ENCODE peak calls at places on chromosomes 3 and 15, in five cellular contexts. L, B, X, S and O are unnamed samples.

GRCh38 chr3:101638262-101638745 is 38.6 kb downstream of the ZBTB11 start:
- DNase-seq in L (peak), B (no peak), X (no peak), S (no peak), O (no peak)

GRCh38 chr3:134608957-134609525 is 41.8 kb downstream of the KY start:
- DNase-seq in L (no peak), B (no peak), X (no peak), S (no peak), O (no peak)

GRCh38 chr3:38157562-38157961 is 7.8 kb upstream of the OXSR1 start:
- DNase-seq in L (no peak), B (no peak), X (no peak), S (no peak), O (no peak)

GRCh38 chr3:177776656-177777055 is 579.4 kb upstream of the TBL1XR1 start:
- DNase-seq in L (no peak), B (no peak), X (no peak), S (no peak), O (no peak)

GRCh38 chr3:39707314-39707909 is 102.0 kb upstream of the MYRIP start:
- DNase-seq in L (no peak), B (no peak), X (no peak), S (peak), O (no peak)

GRCh38 chr15:100602822-100603393 is 519 bp downstream of the ASB7 start:
- DNase-seq in L (no peak), B (no peak), X (no peak), S (peak), O (peak)

GRCh38 chr3:104846270-104846669 is 520.4 kb upstream of the ALCAM start:
- DNase-seq in L (no peak), B (no peak), X (no peak), S (no peak), O (no peak)

GRCh38 chr15:31177936-31178335 is 76.4 kb upstream of the TRPM1 start:
- DNase-seq in L (no peak), B (no peak), X (no peak), S (no peak), O (no peak)

GRCh38 chr3:174862101-174862500 is 3.0 kb downstream of the NAALADL2 start:
- DNase-seq in L (no peak), B (no peak), X (no peak), S (no peak), O (no peak)

GRCh38 chr3:110521019-110521418 is 550.6 kb upstream of the NECTIN3 start:
- DNase-seq in L (no peak), B (no peak), X (no peak), S (no peak), O (no peak)

GRCh38 chr3:183714622-183715021 is 17.0 kb downstream of the YEATS2 start:
- DNase-seq in L (no peak), B (no peak), X (no peak), S (no peak), O (no peak)

GRCh38 chr3:133937756-133938601 is 42.3 kb upstream of the RAB6B start:
- DNase-seq in L (peak), B (no peak), X (no peak), S (no peak), O (no peak)

GRCh38 chr3:196518999-196519737 is 4.0 kb upstream of the SMCO1 start:
- DNase-seq in L (no peak), B (no peak), X (peak), S (peak), O (peak)

GRCh38 chr15:60553163-60553562 is 74.2 kb upstream of the ICE2 start:
- DNase-seq in L (no peak), B (no peak), X (no peak), S (no peak), O (no peak)

GRCh38 chr3:61250784-61251173 is 473 bp downstream of the FHIT start:
- DNase-seq in L (no peak), B (no peak), X (peak), S (peak), O (no peak)

GRCh38 chr3:98814799-98815450 is 51.8 kb downstream of the ST3GAL6 start:
- DNase-seq in L (no peak), B (no peak), X (no peak), S (no peak), O (no peak)

GRCh38 chr3:47381317-47382157 is 716 bp downstream of the PTPN23 start:
- DNase-seq in L (peak), B (peak), X (peak), S (peak), O (peak)

GRCh38 chr3:38325256-38325655 is 21.3 kb upstream of the XYLB start:
- DNase-seq in L (no peak), B (no peak), X (no peak), S (no peak), O (no peak)

GRCh38 chr3:194750409-194750808 is 64.7 kb downstream of the FAM43A start:
- DNase-seq in L (no peak), B (no peak), X (no peak), S (no peak), O (no peak)

GRCh38 chr3:178705925-178706324 is 169.7 kb downstream of the KCNMB2 start:
- DNase-seq in L (no peak), B (no peak), X (no peak), S (no peak), O (no peak)

GRCh38 chr3:29382399-29382798 is 101.5 kb downstream of the RBMS3 start:
- DNase-seq in L (no peak), B (no peak), X (no peak), S (no peak), O (no peak)

GRCh38 chr15:45048784-45049631 is 26.0 kb downstream of the SORD start:
- DNase-seq in L (no peak), B (no peak), X (peak), S (peak), O (peak)

GRCh38 chr3:171420667-171421066 is 39.5 kb downstream of the TNIK start:
- DNase-seq in L (no peak), B (no peak), X (no peak), S (no peak), O (no peak)

GRCh38 chr15:64344651-64345262 is 11.2 kb downstream of the CSNK1G1 start:
- DNase-seq in L (no peak), B (no peak), X (no peak), S (no peak), O (no peak)

GRCh38 chr15:33243869-33244268 is 49.4 kb upstream of the FMN1 start:
- DNase-seq in L (no peak), B (no peak), X (no peak), S (no peak), O (no peak)

GRCh38 chr3:50502225-50502583 is 1.2 kb downstream of the CACNA2D2 start:
- DNase-seq in L (no peak), B (no peak), X (no peak), S (no peak), O (no peak)

GRCh38 chr3:169579086-169579485 is 84.4 kb downstream of the MECOM start:
- DNase-seq in L (no peak), B (no peak), X (no peak), S (no peak), O (no peak)

GRCh38 chr3:139258276-139258675 is 85.5 kb upstream of the MRPS22 start:
- DNase-seq in L (peak), B (no peak), X (no peak), S (no peak), O (no peak)

GRCh38 chr3:52055537-52056351 is 627 bp downstream of the DUSP7 start:
- DNase-seq in L (no peak), B (peak), X (peak), S (peak), O (peak)

GRCh38 chr3:155387571-155387970 is 94.1 kb upstream of the STRIT1 start:
- DNase-seq in L (no peak), B (no peak), X (no peak), S (no peak), O (no peak)

GRCh38 chr3:173920386-173920785 is 522.8 kb downstream of the NLGN1 start:
- DNase-seq in L (no peak), B (no peak), X (no peak), S (no peak), O (no peak)

GRCh38 chr15:93913871-93914270 is 317.5 kb upstream of the MCTP2 start:
- DNase-seq in L (no peak), B (no peak), X (no peak), S (no peak), O (no peak)

GRCh38 chr3:126433496-126434263 is 39.0 kb downstream of the CFAP100 start:
- DNase-seq in L (no peak), B (no peak), X (no peak), S (no peak), O (no peak)

GRCh38 chr15:65766422-65767263 is 25.4 kb downstream of the DENND4A start:
- DNase-seq in L (no peak), B (no peak), X (no peak), S (no peak), O (no peak)

GRCh38 chr15:73165844-73166243 is 113.6 kb downstream of the NEO1 start:
- DNase-seq in L (no peak), B (no peak), X (no peak), S (no peak), O (no peak)

GRCh38 chr15:25327671-25328070 is 111.2 kb downstream of the UBE3A start:
- DNase-seq in L (no peak), B (no peak), X (no peak), S (no peak), O (no peak)

GRCh38 chr15:99635794-99636193 is 70.0 kb downstream of the MEF2A start:
- DNase-seq in L (no peak), B (no peak), X (no peak), S (no peak), O (no peak)